ENCODE peak calls at places on chromosomes 12 and 14, in six cellular contexts. E, I, O, Q, N and B are unnamed samples.

GRCh38 chr12:110266980-110267620 is 13.9 kb upstream of the ATP2A2 start:
- DNase-seq in E (no peak), I (peak), O (peak), Q (peak), N (no peak), B (peak)

GRCh38 chr14:54567634-54568561 is 970 bp downstream of the SAMD4A start:
- DNase-seq in E (peak), I (peak), O (peak), Q (peak), N (no peak), B (peak)

GRCh38 chr12:84561362-84561761 is 351.2 kb downstream of the SLC6A15 start:
- DNase-seq in E (no peak), I (no peak), O (no peak), Q (peak), N (no peak), B (peak)

GRCh38 chr14:52399886-52400599 is 85.9 kb downstream of the PTGER2 start:
- DNase-seq in E (no peak), I (peak), O (no peak), Q (peak), N (no peak), B (peak)

GRCh38 chr14:96400495-96400894 is 8.6 kb downstream of the AK7 start:
- DNase-seq in E (no peak), I (no peak), O (no peak), Q (no peak), N (peak), B (no peak)

GRCh38 chr14:40318211-40318719 is 886.0 kb upstream of the FBXO33 start:
- DNase-seq in E (no peak), I (no peak), O (no peak), Q (no peak), N (no peak), B (no peak)

GRCh38 chr12:121144416-121144914 is 11.8 kb downstream of the P2RX7 start:
- DNase-seq in E (no peak), I (peak), O (no peak), Q (peak), N (no peak), B (peak)

GRCh38 chr12:72275551-72275950 is 3.4 kb downstream of the TRHDE start:
- DNase-seq in E (no peak), I (no peak), O (no peak), Q (no peak), N (no peak), B (no peak)

GRCh38 chr12:95784286-95784685 is 6.3 kb downstream of the NTN4 start:
- DNase-seq in E (no peak), I (peak), O (no peak), Q (no peak), N (no peak), B (no peak)

GRCh38 chr12:108896331-108896730 is 16.4 kb downstream of the DAO start:
- DNase-seq in E (no peak), I (no peak), O (no peak), Q (no peak), N (no peak), B (no peak)

GRCh38 chr12:66195242-66195641 is 6.2 kb downstream of the IRAK3 start:
- DNase-seq in E (no peak), I (no peak), O (no peak), Q (peak), N (no peak), B (no peak)

GRCh38 chr12:109461049-109461845 is 15.9 kb downstream of the KCTD10 start:
- DNase-seq in E (no peak), I (peak), O (no peak), Q (peak), N (no peak), B (peak)

GRCh38 chr14:64766430-64767151 is 62.4 kb downstream of the PLEKHG3 start:
- DNase-seq in E (no peak), I (no peak), O (no peak), Q (no peak), N (no peak), B (no peak)

GRCh38 chr14:104306450-104307040 is 168.2 kb downstream of the KIF26A start:
- DNase-seq in E (no peak), I (no peak), O (no peak), Q (no peak), N (no peak), B (no peak)

GRCh38 chr14:59299731-59300130 is 111.3 kb downstream of the DAAM1 start:
- DNase-seq in E (no peak), I (no peak), O (no peak), Q (no peak), N (no peak), B (no peak)
- TF ChIP-seq CTCF in E (no peak), I (no peak), O (no peak), Q (no peak), N (no peak), B (no peak)

GRCh38 chr12:49587174-49587908 is 18.1 kb downstream of the FAM186B start:
- DNase-seq in E (no peak), I (no peak), O (no peak), Q (no peak), N (no peak), B (no peak)
- TF ChIP-seq CTCF in E (no peak), I (no peak), O (no peak), Q (no peak), N (no peak), B (no peak)

GRCh38 chr14:75672588-75673192 is 11.6 kb downstream of the TTLL5 start:
- DNase-seq in E (no peak), I (no peak), O (no peak), Q (no peak), N (no peak), B (no peak)

GRCh38 chr14:75673345-75673744 is 12.3 kb downstream of the TTLL5 start:
- DNase-seq in E (no peak), I (no peak), O (no peak), Q (no peak), N (no peak), B (no peak)

GRCh38 chr14:75675265-75675960 is 14.4 kb downstream of the TTLL5 start:
- DNase-seq in E (no peak), I (no peak), O (no peak), Q (peak), N (no peak), B (no peak)
- TF ChIP-seq CTCF in E (no peak), I (no peak), O (no peak), Q (peak), N (no peak), B (no peak)

GRCh38 chr12:82326905-82327503 is 31.2 kb downstream of the CCDC59 start:
- DNase-seq in E (no peak), I (peak), O (no peak), Q (peak), N (no peak), B (peak)
- TF ChIP-seq CTCF in E (peak), I (peak), O (peak), Q (peak), N (peak), B (peak)

GRCh38 chr12:114684098-114684869 is at the start of gene TBX3:
- DNase-seq in E (peak), I (peak), O (peak), Q (peak), N (peak), B (peak)
- TF ChIP-seq CTCF in E (peak), I (peak), O (peak), Q (peak), N (peak), B (peak)

GRCh38 chr12:116524311-116524710 is 34.9 kb upstream of the MAP1LC3B2 start:
- DNase-seq in E (no peak), I (no peak), O (no peak), Q (no peak), N (no peak), B (no peak)

GRCh38 chr12:116525418-116526001 is 33.7 kb upstream of the MAP1LC3B2 start:
- DNase-seq in E (no peak), I (peak), O (no peak), Q (peak), N (no peak), B (peak)

GRCh38 chr12:116528498-116528897 is 30.7 kb upstream of the MAP1LC3B2 start:
- DNase-seq in E (no peak), I (peak), O (no peak), Q (no peak), N (no peak), B (peak)

GRCh38 chr12:116528067-116528466 is 31.1 kb upstream of the MAP1LC3B2 start:
- DNase-seq in E (no peak), I (peak), O (no peak), Q (peak), N (no peak), B (peak)

DNA sequence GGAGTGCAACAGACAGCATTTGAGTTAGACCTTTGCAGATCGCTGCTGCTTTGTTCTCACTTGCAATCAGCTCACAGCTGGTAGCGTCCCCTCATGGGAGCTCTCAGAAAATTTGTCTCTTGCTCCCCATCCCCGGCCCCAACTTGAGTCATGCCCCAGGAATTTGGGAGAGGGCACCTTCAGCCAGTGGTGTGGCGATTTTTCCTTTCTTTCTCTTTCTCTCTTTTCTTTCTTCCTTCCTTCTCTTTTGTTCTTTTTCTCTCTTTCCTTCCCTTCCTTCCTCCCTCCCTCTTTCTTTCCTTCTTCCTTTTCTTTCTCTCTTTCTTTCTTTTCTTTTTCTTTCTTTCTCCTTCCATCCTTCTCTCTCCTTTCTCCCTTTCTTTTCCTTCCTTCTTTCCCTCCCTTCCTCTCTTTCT is 34.2 kb upstream of the MAP1LC3B2 start:
- DNase-seq in E (no peak), I (peak), O (no peak), Q (no peak), N (no peak), B (peak)
- TF ChIP-seq CTCF in E (no peak), I (no peak), O (no peak), Q (peak), N (no peak), B (peak)

GRCh38 chr12:53334822-53335221 is 1.3 kb downstream of the SP7 start:
- DNase-seq in E (no peak), I (no peak), O (no peak), Q (no peak), N (no peak), B (no peak)
- TF ChIP-seq CTCF in E (no peak), I (no peak), O (no peak), Q (no peak), N (no peak), B (no peak)

GRCh38 chr12:2683283-2684025 is 111.3 kb upstream of the FKBP4 start:
- DNase-seq in E (no peak), I (no peak), O (no peak), Q (no peak), N (no peak), B (peak)
- TF ChIP-seq CTCF in E (no peak), I (no peak), O (no peak), Q (no peak), N (no peak), B (no peak)

DNA sequence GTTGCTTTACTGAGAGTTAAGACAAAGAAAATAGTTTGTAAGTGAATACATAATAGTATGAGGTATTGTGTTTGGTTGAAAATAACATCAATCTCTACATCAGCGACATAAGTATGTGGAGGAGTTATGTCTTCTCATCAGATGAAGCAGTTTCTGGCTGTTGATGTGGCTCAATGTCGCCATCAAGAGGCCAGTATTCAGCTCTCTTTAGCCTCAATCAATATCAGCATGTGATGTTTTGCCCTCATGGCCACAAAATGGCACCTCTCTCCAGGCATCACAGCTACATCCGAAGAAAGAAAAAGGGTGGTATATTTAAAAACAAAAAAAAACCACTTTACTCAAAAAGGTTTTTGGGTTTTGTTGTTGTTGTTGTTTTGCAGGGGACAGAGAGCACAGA is 302.3 kb upstream of the TMEM132C start:
- DNase-seq in E (no peak), I (peak), O (no peak), Q (peak), N (no peak), B (peak)
- TF ChIP-seq CTCF in E (no peak), I (no peak), O (no peak), Q (peak), N (no peak), B (peak)

GRCh38 chr14:72771561-72771960 is 122.3 kb downstream of the DPF3 start:
- DNase-seq in E (no peak), I (no peak), O (no peak), Q (no peak), N (peak), B (no peak)
- TF ChIP-seq CTCF in E (no peak), I (no peak), O (no peak), Q (no peak), N (no peak), B (no peak)